ENCODE peak calls at places on chromosome 4, in eight cellular contexts. L is activated CD4-positive, alpha-beta T cell treated with anti-CD3 and anti-CD28 coated beads, Interleukin-2, amount 10 ng/mL, durations not matched to agents 7 days and 5 days; K is T-helper 17 cell; E is right cardiac atrium; B is head of caudate nucleus; Q is GM19239; G is astrocyte of the spinal cord; A is COR-L47. T is an unnamed sample.

GRCh38 chr4:145887241-145887964 is 51.2 kb downstream of the ZNF827 start:
- DNase-seq in L (no peak), K (no peak), E (peak; percentile 26), B (no peak), Q (no peak), G (peak; percentile 77), A (no peak), T (no peak)

GRCh38 chr4:119683518-119683917 is 54.9 kb upstream of the PDE5A start:
- DNase-seq in L (no peak), K (no peak), E (no peak), B (no peak), Q (no peak), G (peak; percentile 80), A (no peak), T (no peak)

GRCh38 chr4:108398326-108398725 is 222.1 kb upstream of the RPL34 start:
- DNase-seq in L (no peak), K (no peak), E (no peak), B (no peak), Q (no peak), G (peak; percentile 79), A (no peak), T (no peak)

GRCh38 chr4:54277691-54278090 is 48.6 kb downstream of the PDGFRA start:
- DNase-seq in L (no peak), K (no peak), E (no peak), B (no peak), Q (no peak), G (peak; percentile 81), A (no peak), T (no peak)

GRCh38 chr4:25299476-25300203 is 12.9 kb upstream of the ZCCHC4 start:
- DNase-seq in L (no peak), K (no peak), E (no peak), B (no peak), Q (no peak), G (no peak), A (no peak), T (no peak)

GRCh38 chr4:177250056-177250696 is 59.5 kb upstream of the NEIL3 start:
- DNase-seq in L (peak; percentile 72), K (peak; percentile 55), E (peak; percentile 55), B (peak; percentile 81), Q (peak; percentile 20), G (peak; percentile 65), A (peak; percentile 63), T (peak; percentile 20)

GRCh38 chr4:150769235-150769634 is 187.3 kb downstream of the MAB21L2 start:
- DNase-seq in L (no peak), K (no peak), E (no peak), B (no peak), Q (no peak), G (peak; percentile 69), A (no peak), T (no peak)

GRCh38 chr4:57078685-57079521 is 31.3 kb downstream of the IGFBP7 start:
- DNase-seq in L (no peak), K (no peak), E (no peak), B (no peak), Q (no peak), G (peak; percentile 85), A (peak; percentile 97), T (no peak)

GRCh38 chr4:55364691-55365346 is 18.8 kb downstream of the SRD5A3 start:
- DNase-seq in L (no peak), K (no peak), E (no peak), B (peak; percentile 78), Q (no peak), G (no peak), A (no peak), T (no peak)

GRCh38 chr4:38154681-38155588 is 194.7 kb downstream of the PTTG2 start:
- DNase-seq in L (peak; percentile 56), K (no peak), E (peak; percentile 76), B (no peak), Q (no peak), G (no peak), A (peak; percentile 20), T (no peak)

GRCh38 chr4:40283968-40284367 is 51.2 kb upstream of the CHRNA9 start:
- DNase-seq in L (peak; percentile 76), K (peak; percentile 47), E (no peak), B (no peak), Q (no peak), G (peak; percentile 80), A (no peak), T (no peak)

GRCh38 chr4:7398788-7399432 is 35.8 kb downstream of the PSAPL1 start:
- DNase-seq in L (no peak), K (no peak), E (no peak), B (peak; percentile 39), Q (no peak), G (no peak), A (no peak), T (no peak)

GRCh38 chr4:154024097-154024496 is 235.2 kb upstream of the SFRP2 start:
- DNase-seq in L (peak; percentile 7), K (no peak), E (no peak), B (no peak), Q (no peak), G (no peak), A (no peak), T (no peak)

GRCh38 chr4:161419822-161420221 is 744.0 kb downstream of the FSTL5 start:
- DNase-seq in L (no peak), K (no peak), E (no peak), B (no peak), Q (no peak), G (no peak), A (peak; percentile 17), T (no peak)

GRCh38 chr4:37762294-37763163 is 64.0 kb upstream of the PGM2 start:
- DNase-seq in L (no peak), K (no peak), E (no peak), B (peak; percentile 36), Q (no peak), G (no peak), A (no peak), T (no peak)

GRCh38 chr4:75908555-75908954 is 6.3 kb upstream of the PPEF2 start:
- DNase-seq in L (no peak), K (no peak), E (no peak), B (no peak), Q (no peak), G (no peak), A (no peak), T (no peak)

GRCh38 chr4:122481766-122482405 is 25.4 kb upstream of the IL2 start:
- DNase-seq in L (no peak), K (no peak), E (no peak), B (no peak), Q (no peak), G (peak; percentile 6), A (no peak), T (no peak)

GRCh38 chr4:168070903-168071302 is 21.4 kb upstream of the ANXA10 start:
- DNase-seq in L (no peak), K (no peak), E (no peak), B (no peak), Q (no peak), G (peak; percentile 12), A (no peak), T (no peak)

GRCh38 chr4:8393593-8394038 is 46.9 kb downstream of the ACOX3 start:
- DNase-seq in L (no peak), K (no peak), E (peak; percentile 77), B (peak; percentile 67), Q (no peak), G (peak; percentile 97), A (no peak), T (no peak)

GRCh38 chr4:128737098-128737513 is 72.4 kb upstream of the JADE1 start:
- DNase-seq in L (no peak), K (no peak), E (peak; percentile 23), B (no peak), Q (no peak), G (no peak), A (no peak), T (no peak)

GRCh38 chr4:2702361-2702760 is 53.8 kb downstream of the TNIP2 start:
- DNase-seq in L (no peak), K (no peak), E (no peak), B (peak; percentile 31), Q (no peak), G (no peak), A (no peak), T (no peak)

GRCh38 chr4:89586864-89587263 is 250.1 kb downstream of the SNCA start:
- DNase-seq in L (no peak), K (no peak), E (no peak), B (no peak), Q (no peak), G (peak; percentile 35), A (peak; percentile 1), T (no peak)

GRCh38 chr4:82797048-82797590 is 1.5 kb downstream of the SCD5 start:
- DNase-seq in L (no peak), K (no peak), E (no peak), B (no peak), Q (no peak), G (peak; percentile 39), A (no peak), T (no peak)

GRCh38 chr4:3708103-3708510 is 58.1 kb upstream of the ADRA2C start:
- DNase-seq in L (no peak), K (no peak), E (peak; percentile 27), B (peak; percentile 37), Q (no peak), G (no peak), A (no peak), T (no peak)

GRCh38 chr4:40586729-40587128 is 42.9 kb downstream of the RBM47 start:
- DNase-seq in L (no peak), K (no peak), E (no peak), B (no peak), Q (no peak), G (no peak), A (no peak), T (no peak)

GRCh38 chr4:54695359-54696149 is 37.8 kb downstream of the KIT start:
- DNase-seq in L (no peak), K (no peak), E (no peak), B (no peak), Q (no peak), G (no peak), A (no peak), T (no peak)

GRCh38 chr4:158259955-158260575 is 49.8 kb downstream of the TMEM144 start:
- DNase-seq in L (no peak), K (no peak), E (no peak), B (no peak), Q (no peak), G (peak; percentile 58), A (peak; percentile 51), T (no peak)

GRCh38 chr4:148951346-148951745 is 509.1 kb upstream of the NR3C2 start:
- DNase-seq in L (no peak), K (no peak), E (no peak), B (no peak), Q (no peak), G (no peak), A (no peak), T (no peak)

GRCh38 chr4:159146007-159146330 is 43.1 kb downstream of the RAPGEF2 start:
- DNase-seq in L (no peak), K (no peak), E (no peak), B (no peak), Q (no peak), G (no peak), A (no peak), T (no peak)

GRCh38 chr4:53057679-53058078 is 195.6 kb downstream of the RASL11B start:
- DNase-seq in L (no peak), K (no peak), E (no peak), B (no peak), Q (no peak), G (no peak), A (no peak), T (no peak)

GRCh38 chr4:93791570-93792195 is 36.9 kb upstream of the ATOH1 start:
- DNase-seq in L (peak; percentile 32), K (no peak), E (peak; percentile 18), B (peak; percentile 82), Q (peak; percentile 23), G (peak; percentile 59), A (peak; percentile 71), T (no peak)

GRCh38 chr4:17063870-17064269 is 165.4 kb upstream of the LDB2 start:
- DNase-seq in L (no peak), K (no peak), E (no peak), B (no peak), Q (no peak), G (peak; percentile 60), A (no peak), T (no peak)

GRCh38 chr4:95362906-95363578 is 185.7 kb downstream of the UNC5C start:
- DNase-seq in L (no peak), K (no peak), E (no peak), B (peak; percentile 61), Q (no peak), G (peak; percentile 17), A (peak; percentile 20), T (no peak)